ENCODE peak calls at places on chromosomes 3 and 15, in six cellular contexts. U, K, F, B, M and S are unnamed samples.

GRCh38 chr3:141021261-141021660 is 29.9 kb upstream of the SPSB4 start:
- DNase-seq in B (no peak), F (no peak), M (no peak), K (no peak), U (no peak), S (no peak)

GRCh38 chr15:75694241-75695182 is 18.1 kb downstream of the CSPG4 start:
- DNase-seq in F (peak; percentile 94), M (peak; percentile 65), B (peak; percentile 73), U (no peak), K (peak; percentile 88), S (no peak)

GRCh38 chr15:99134317-99134821 is 29.5 kb downstream of the SYNM start:
- DNase-seq in B (no peak), U (no peak), M (no peak), F (no peak), K (no peak), S (no peak)

GRCh38 chr15:74775894-74776293 is 6.0 kb upstream of the CSK start:
- DNase-seq in B (no peak), M (no peak), K (no peak), U (no peak), F (no peak), S (no peak)

GRCh38 chr3:38454179-38454883 is 641 bp downstream of the ACVR2B start:
- DNase-seq in U (no peak), F (peak; percentile 27), K (peak; percentile 43), M (peak; percentile 29), B (no peak), S (no peak)

GRCh38 chr15:40075298-40076044 is 33.2 kb downstream of the BMF start:
- DNase-seq in K (no peak), M (no peak), B (no peak), F (no peak), U (no peak), S (no peak)

GRCh38 chr3:122562923-122563716 is 980 bp downstream of the PARP9 start:
- DNase-seq in K (no peak), B (no peak), U (no peak), M (no peak), F (no peak), S (no peak)

GRCh38 chr15:69129026-69129385 is 31.4 kb upstream of the GLCE start:
- DNase-seq in U (no peak), M (no peak), B (no peak), K (no peak), F (no peak), S (no peak)